ENCODE peak calls at places on chromosomes 6 and 20, in nine cellular contexts. P, G, M, K, Y, B, Q, D and A are unnamed samples.

GRCh38 chr6:26155066-26155925 is 68.1 kb downstream of the HFE start:
- DNase-seq in P (no peak), G (peak), M (peak), K (no peak), Y (no peak), B (no peak), Q (peak), D (no peak), A (peak)

GRCh38 chr6:143058987-143059386 is 1.7 kb upstream of the AIG1 start:
- DNase-seq in P (no peak), G (peak), M (no peak), K (no peak), Y (no peak), B (no peak), Q (peak), D (no peak), A (no peak)

GRCh38 chr20:23115823-23116222 is 29.7 kb upstream of the CD93 start:
- DNase-seq in P (peak), G (no peak), M (no peak), K (no peak), Y (no peak), B (peak), Q (no peak), D (no peak), A (no peak)

GRCh38 chr20:53262294-53262840 is 290.2 kb downstream of the TSHZ2 start:
- DNase-seq in P (no peak), G (no peak), M (no peak), K (no peak), Y (no peak), B (no peak), Q (no peak), D (no peak), A (no peak)

GRCh38 chr6:167990016-167990945 is 7.2 kb upstream of the KIF25 start:
- DNase-seq in P (no peak), G (no peak), M (no peak), K (no peak), Y (no peak), B (no peak), Q (peak), D (no peak), A (no peak)

GRCh38 chr6:83849610-83850009 is 3.5 kb upstream of the RIPPLY2 start:
- DNase-seq in P (no peak), G (no peak), M (no peak), K (no peak), Y (no peak), B (no peak), Q (no peak), D (no peak), A (no peak)

GRCh38 chr6:235763-236360 is 56.4 kb upstream of the DUSP22 start:
- DNase-seq in P (peak), G (peak), M (no peak), K (no peak), Y (no peak), B (peak), Q (peak), D (no peak), A (peak)

GRCh38 chr20:53569606-53570307 is 23.9 kb downstream of the ZNF217 start:
- DNase-seq in P (no peak), G (no peak), M (no peak), K (no peak), Y (no peak), B (no peak), Q (no peak), D (no peak), A (no peak)

GRCh38 chr6:45923831-45924391 is 91.7 kb downstream of the CLIC5 start:
- DNase-seq in P (peak), G (no peak), M (no peak), K (no peak), Y (no peak), B (peak), Q (no peak), D (peak), A (peak)

GRCh38 chr6:129853996-129854711 is 7.0 kb downstream of the TMEM244 start:
- DNase-seq in P (no peak), G (no peak), M (no peak), K (no peak), Y (no peak), B (peak), Q (no peak), D (no peak), A (peak)

GRCh38 chr20:32132911-32133549 is 23.5 kb downstream of the TM9SF4 start:
- DNase-seq in P (no peak), G (no peak), M (no peak), K (no peak), Y (no peak), B (no peak), Q (no peak), D (no peak), A (no peak)

GRCh38 chr20:53829706-53830521 is 236.3 kb upstream of the ZNF217 start:
- DNase-seq in P (peak), G (peak), M (no peak), K (no peak), Y (no peak), B (peak), Q (no peak), D (peak), A (peak)

GRCh38 chr6:3228046-3228671 is 706 bp upstream of the TUBB2B start:
- DNase-seq in P (no peak), G (no peak), M (no peak), K (no peak), Y (no peak), B (no peak), Q (peak), D (peak), A (no peak)

GRCh38 chr20:32685541-32686529 is 12.1 kb upstream of the C20orf203 start:
- DNase-seq in P (peak), G (peak), M (no peak), K (no peak), Y (no peak), B (peak), Q (peak), D (no peak), A (peak)

GRCh38 chr6:144297498-144298166 is 12.5 kb downstream of the UTRN start:
- DNase-seq in P (peak), G (no peak), M (no peak), K (peak), Y (no peak), B (peak), Q (no peak), D (no peak), A (no peak)

GRCh38 chr6:101668496-101668895 is 275.0 kb downstream of the GRIK2 start:
- DNase-seq in P (no peak), G (no peak), M (no peak), K (no peak), Y (no peak), B (no peak), Q (no peak), D (no peak), A (no peak)

GRCh38 chr6:15443119-15443518 is 197.2 kb downstream of the JARID2 start:
- DNase-seq in P (peak), G (no peak), M (no peak), K (no peak), Y (no peak), B (peak), Q (no peak), D (no peak), A (peak)

GRCh38 chr6:79628466-79629288 is 2.5 kb upstream of the SH3BGRL2 start:
- DNase-seq in P (no peak), G (no peak), M (no peak), K (no peak), Y (no peak), B (no peak), Q (no peak), D (no peak), A (no peak)

GRCh38 chr6:17583811-17584210 is 16.3 kb upstream of the FAM8A1 start:
- DNase-seq in P (peak), G (no peak), M (no peak), K (no peak), Y (no peak), B (peak), Q (no peak), D (no peak), A (no peak)

GRCh38 chr6:38755874-38756273 is 40.8 kb downstream of the DNAH8 start:
- DNase-seq in P (no peak), G (no peak), M (no peak), K (no peak), Y (no peak), B (no peak), Q (no peak), D (no peak), A (no peak)

GRCh38 chr6:170113141-170113540 is 177.7 kb downstream of the DLL1 start:
- DNase-seq in P (no peak), G (no peak), M (no peak), K (no peak), Y (no peak), B (no peak), Q (no peak), D (no peak), A (no peak)

GRCh38 chr6:6943411-6943810 is 164.3 kb upstream of the RREB1 start:
- DNase-seq in P (no peak), G (no peak), M (no peak), K (no peak), Y (no peak), B (no peak), Q (no peak), D (no peak), A (no peak)

GRCh38 chr20:44698351-44698750 is 16.8 kb upstream of the CCN5 start:
- DNase-seq in P (no peak), G (no peak), M (no peak), K (no peak), Y (no peak), B (no peak), Q (no peak), D (no peak), A (no peak)

GRCh38 chr20:50434653-50435396 is 75.4 kb upstream of the PTPN1 start:
- DNase-seq in P (peak), G (peak), M (no peak), K (no peak), Y (no peak), B (peak), Q (no peak), D (no peak), A (peak)

GRCh38 chr20:57591289-57592229 is 28.7 kb downstream of the ZBP1 start:
- DNase-seq in P (no peak), G (no peak), M (peak), K (no peak), Y (no peak), B (no peak), Q (no peak), D (no peak), A (no peak)

GRCh38 chr6:106894978-106895702 is 79.4 kb downstream of the CD24 start:
- DNase-seq in P (peak), G (peak), M (no peak), K (no peak), Y (no peak), B (peak), Q (no peak), D (no peak), A (peak)

GRCh38 chr6:79431469-79431868 is 105.8 kb downstream of the LCA5 start:
- DNase-seq in P (no peak), G (peak), M (no peak), K (no peak), Y (no peak), B (no peak), Q (peak), D (no peak), A (no peak)

GRCh38 chr6:27889628-27890315 is 22.4 kb downstream of the OR2B2 start:
- DNase-seq in P (no peak), G (no peak), M (no peak), K (no peak), Y (no peak), B (no peak), Q (peak), D (peak), A (no peak)

GRCh38 chr20:41049451-41049850 is 20.8 kb downstream of the TOP1 start:
- DNase-seq in P (no peak), G (no peak), M (no peak), K (no peak), Y (no peak), B (no peak), Q (no peak), D (no peak), A (no peak)

GRCh38 chr20:35699914-35700624 is 864 bp downstream of the ROMO1 start:
- DNase-seq in P (no peak), G (no peak), M (no peak), K (peak), Y (no peak), B (no peak), Q (no peak), D (no peak), A (no peak)

GRCh38 chr6:11710221-11710836 is 68.3 kb downstream of the ADTRP start:
- DNase-seq in P (no peak), G (no peak), M (no peak), K (no peak), Y (no peak), B (no peak), Q (no peak), D (no peak), A (no peak)
- H3K4me3 ChIP-seq in P (no peak), G (no peak), M (no peak), K (no peak), Y (no peak), B (no peak), Q (no peak), D (no peak), A (no peak)

GRCh38 chr6:120122401-120122800 is 772.8 kb upstream of the MAN1A1 start:
- DNase-seq in P (no peak), G (no peak), M (no peak), K (no peak), Y (no peak), B (no peak), Q (peak), D (no peak), A (no peak)
- TF ChIP-seq CTCF in P (no peak), G (no peak), M (no peak), K (no peak), Y (no peak), B (no peak), Q (no peak), D (no peak), A (no peak)

GRCh38 chr6:158663465-158664167 is 13.8 kb downstream of the SYTL3 start:
- DNase-seq in P (no peak), G (no peak), M (no peak), K (no peak), Y (no peak), B (no peak), Q (no peak), D (no peak), A (no peak)
- H3K4me3 ChIP-seq in P (no peak), G (no peak), M (peak), K (no peak), Y (peak), B (no peak), Q (no peak), D (no peak), A (peak)

GRCh38 chr6:154166140-154166539 is 127.1 kb downstream of the OPRM1 start:
- DNase-seq in P (no peak), G (no peak), M (peak), K (no peak), Y (no peak), B (no peak), Q (no peak), D (no peak), A (no peak)
- TF ChIP-seq CTCF in P (no peak), G (peak), M (no peak), K (no peak), Y (no peak), B (no peak), Q (peak), D (no peak), A (no peak)

GRCh38 chr6:21005816-21006553 is 471.7 kb downstream of the CDKAL1 start:
- DNase-seq in P (peak), G (peak), M (no peak), K (no peak), Y (no peak), B (peak), Q (no peak), D (peak), A (peak)
- H3K4me3 ChIP-seq in P (no peak), G (no peak), M (no peak), K (no peak), Y (no peak), B (no peak), Q (no peak), D (no peak), A (no peak)

GRCh38 chr6:77650098-77650663 is 2.7 kb upstream of the MEI4 start:
- DNase-seq in P (no peak), G (no peak), M (peak), K (no peak), Y (no peak), B (no peak), Q (peak), D (no peak), A (peak)
- TF ChIP-seq CTCF in P (no peak), G (peak), M (peak), K (no peak), Y (peak), B (no peak), Q (peak), D (no peak), A (peak)

GRCh38 chr6:73176057-73176456 is 49.2 kb downstream of the KHDC1L start:
- DNase-seq in P (no peak), G (no peak), M (no peak), K (no peak), Y (no peak), B (no peak), Q (no peak), D (no peak), A (no peak)

GRCh38 chr6:73177221-73177944 is 47.9 kb downstream of the KHDC1L start:
- DNase-seq in P (no peak), G (no peak), M (no peak), K (no peak), Y (no peak), B (no peak), Q (no peak), D (peak), A (no peak)

GRCh38 chr6:73182021-73182607 is 43.2 kb downstream of the KHDC1L start:
- DNase-seq in P (no peak), G (no peak), M (no peak), K (no peak), Y (no peak), B (no peak), Q (no peak), D (no peak), A (no peak)

GRCh38 chr6:73180076-73180717 is 45.1 kb downstream of the KHDC1L start:
- DNase-seq in P (peak), G (no peak), M (no peak), K (no peak), Y (no peak), B (peak), Q (no peak), D (no peak), A (no peak)

DNA sequence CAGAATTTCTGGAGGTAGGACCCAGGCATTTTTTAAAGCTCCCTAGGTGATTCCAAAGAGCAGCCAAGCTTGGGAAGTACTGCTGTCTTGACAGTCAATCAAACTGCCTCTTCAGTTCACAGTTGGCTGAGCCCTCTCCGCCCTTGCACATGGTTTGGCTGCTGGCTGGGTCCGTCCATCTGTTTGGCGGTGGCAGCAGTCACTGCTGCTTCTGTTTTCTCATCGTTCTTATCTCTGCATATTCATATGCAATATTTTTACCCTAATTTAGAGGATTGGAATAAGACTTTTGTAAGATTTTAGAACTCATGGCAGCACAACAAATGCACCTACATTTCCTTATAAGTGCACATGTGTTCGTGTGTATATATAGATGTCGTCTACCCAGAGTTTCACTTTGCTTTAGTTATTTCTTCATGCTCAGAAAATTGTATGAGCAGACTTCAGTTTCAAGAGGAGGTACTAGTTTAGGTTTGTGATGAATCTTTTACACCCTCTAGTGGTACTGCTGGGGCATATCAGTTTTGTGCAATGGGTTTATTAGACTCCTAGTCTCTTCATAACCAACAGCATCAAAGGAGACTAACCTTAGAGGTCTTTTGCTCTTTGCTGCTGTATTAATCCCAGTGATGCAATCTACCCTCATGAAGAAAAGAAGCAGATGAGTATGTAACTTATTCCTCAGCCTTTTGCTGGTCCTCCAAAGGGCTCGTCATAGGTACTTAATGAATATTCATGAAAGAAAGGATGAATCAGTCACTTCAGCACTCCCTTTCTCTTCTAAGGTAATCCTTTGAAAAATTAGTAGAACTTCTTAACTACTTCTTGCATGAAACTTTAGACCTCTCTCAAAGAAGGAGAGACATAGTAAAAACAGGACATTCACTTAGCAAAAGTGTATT is 44.3 kb downstream of the KHDC1L start:
- DNase-seq in P (peak), G (peak), M (no peak), K (no peak), Y (no peak), B (peak), Q (peak), D (peak), A (peak)
- H3K4me3 ChIP-seq in P (peak), G (no peak), M (peak), K (no peak), Y (peak), B (peak), Q (no peak), D (peak), A (peak)

GRCh38 chr6:42278131-42278853 is 60.6 kb upstream of the MRPS10 start:
- DNase-seq in P (no peak), G (no peak), M (no peak), K (no peak), Y (no peak), B (no peak), Q (no peak), D (no peak), A (no peak)
- TF ChIP-seq CTCF in P (no peak), G (no peak), M (no peak), K (no peak), Y (no peak), B (no peak), Q (no peak), D (no peak), A (no peak)

GRCh38 chr6:33592595-33593413 is 12.7 kb upstream of the BAK1 start:
- DNase-seq in P (no peak), G (no peak), M (peak), K (no peak), Y (no peak), B (no peak), Q (peak), D (peak), A (no peak)

GRCh38 chr6:33592280-33592594 is 12.2 kb upstream of the BAK1 start:
- DNase-seq in P (no peak), G (no peak), M (no peak), K (no peak), Y (no peak), B (no peak), Q (no peak), D (no peak), A (no peak)

GRCh38 chr6:33595001-33595846 is 15.1 kb upstream of the BAK1 start:
- DNase-seq in P (no peak), G (no peak), M (no peak), K (no peak), Y (no peak), B (peak), Q (peak), D (no peak), A (no peak)

GRCh38 chr6:33591633-33592032 is 11.6 kb upstream of the BAK1 start:
- DNase-seq in P (no peak), G (no peak), M (no peak), K (no peak), Y (no peak), B (no peak), Q (no peak), D (no peak), A (no peak)

DNA sequence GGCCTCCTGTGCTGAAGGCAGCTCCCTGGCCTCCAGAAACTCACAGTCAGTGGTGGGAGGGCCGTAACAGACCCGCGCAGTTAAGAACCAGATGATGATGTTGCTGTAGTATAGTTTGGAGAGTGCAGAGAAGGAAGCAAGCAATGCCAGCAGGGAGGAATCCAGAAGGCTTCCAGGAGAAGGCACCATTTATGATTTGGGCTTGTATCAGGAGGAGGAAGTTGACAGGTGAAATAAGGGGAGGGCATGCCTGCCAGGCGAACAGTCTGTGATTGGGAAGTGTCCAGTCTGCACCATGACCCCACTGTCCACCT is 13.3 kb upstream of the BAK1 start:
- DNase-seq in P (no peak), G (no peak), M (no peak), K (no peak), Y (no peak), B (no peak), Q (no peak), D (no peak), A (no peak)
- H3K4me3 ChIP-seq in P (no peak), G (no peak), M (peak), K (no peak), Y (peak), B (no peak), Q (peak), D (peak), A (no peak)